ENCODE peak calls at places on chromosomes 7 and 10, in six cellular contexts. I, Y, J, M, Z and F are unnamed samples.

GRCh38 chr10:79097021-79097695 is 28.4 kb downstream of the ZMIZ1 start:
- DNase-seq in I (no peak), J (no peak), Z (no peak), M (no peak), Y (no peak), F (no peak)

GRCh38 chr10:70656489-70656888 is 15.8 kb upstream of the ADAMTS14 start:
- DNase-seq in I (peak; percentile 56), J (peak; percentile 72), Z (no peak), M (peak; percentile 56), Y (no peak), F (peak; percentile 49)

GRCh38 chr10:22711373-22711772 is 3.0 kb downstream of the PIP4K2A start:
- DNase-seq in I (no peak), J (no peak), M (no peak), Z (no peak), Y (no peak), F (no peak)

GRCh38 chr10:34137955-34138354 is 677.1 kb downstream of the PARD3 start:
- DNase-seq in J (no peak), M (no peak), Z (no peak), I (no peak), Y (no peak), F (no peak)

GRCh38 chr10:46239247-46239646 is 47.5 kb upstream of the ANTXRL start:
- DNase-seq in J (no peak), Y (no peak), I (no peak), M (no peak), Z (no peak), F (no peak)

GRCh38 chr7:490461-491291 is 29.0 kb downstream of the PDGFA start:
- DNase-seq in Z (no peak), J (no peak), Y (no peak), I (peak; percentile 8), M (no peak), F (no peak)

GRCh38 chr7:134831862-134832261 is 52.4 kb downstream of the CALD1 start:
- DNase-seq in I (no peak), M (no peak), Y (no peak), J (no peak), Z (no peak), F (no peak)

GRCh38 chr7:44398953-44399574 is 73.7 kb upstream of the CAMK2B start:
- DNase-seq in Y (no peak), M (no peak), I (no peak), Z (no peak), J (no peak), F (no peak)

GRCh38 chr10:79285315-79286185 is 61.7 kb upstream of the PPIF start:
- DNase-seq in Z (no peak), M (peak; percentile 63), Y (no peak), J (no peak), I (peak; percentile 91), F (peak; percentile 73)

GRCh38 chr10:124691448-124692435 is 52.4 kb downstream of the FAM53B start:
- DNase-seq in Y (no peak), Z (no peak), I (no peak), J (no peak), M (no peak), F (no peak)

GRCh38 chr10:77614778-77615625 is 22.6 kb downstream of the KCNMA1 start:
- DNase-seq in Z (no peak), M (no peak), Y (no peak), J (no peak), I (no peak), F (no peak)

GRCh38 chr7:101934618-101935017 is 117.2 kb downstream of the CUX1 start:
- DNase-seq in Y (no peak), J (no peak), M (no peak), I (no peak), Z (peak; percentile 54), F (no peak)

GRCh38 chr7:20113423-20114027 is 103.7 kb downstream of the MACC1 start:
- DNase-seq in I (peak; percentile 65), Z (no peak), J (no peak), M (no peak), Y (no peak), F (no peak)
- TF ChIP-seq TAF1 in I (no peak), Z (no peak), J (no peak), M (no peak), Y (no peak), F (no peak)

GRCh38 chr7:108078156-108078781 is 51.9 kb downstream of the LAMB4 start:
- DNase-seq in M (no peak), I (no peak), Z (no peak), J (no peak), Y (no peak), F (no peak)

GRCh38 chr7:108077714-108078113 is 52.4 kb downstream of the LAMB4 start:
- DNase-seq in Z (no peak), I (no peak), M (no peak), Y (no peak), J (no peak), F (no peak)

GRCh38 chr7:108080094-108080656 is 50.0 kb downstream of the LAMB4 start:
- DNase-seq in J (no peak), Z (no peak), Y (no peak), I (no peak), M (no peak), F (no peak)

GRCh38 chr7:108076141-108076540 is 54.0 kb downstream of the LAMB4 start:
- DNase-seq in J (no peak), Y (no peak), I (no peak), Z (no peak), M (no peak), F (no peak)

GRCh38 chr7:108079291-108080057 is 50.7 kb downstream of the LAMB4 start:
- DNase-seq in J (no peak), M (no peak), Z (no peak), I (no peak), Y (no peak), F (no peak)
- TF ChIP-seq POLR2A in J (no peak), M (no peak), Z (no peak), I (no peak), Y (no peak), F (no peak)

GRCh38 chr10:86327954-86328705 is 38.5 kb downstream of the GRID1 start:
- DNase-seq in J (no peak), Y (no peak), M (no peak), I (no peak), Z (no peak), F (no peak)
- TF ChIP-seq POLR2AphosphoS5 in J (no peak), Y (no peak), M (no peak), I (no peak), Z (no peak), F (no peak)

DNA sequence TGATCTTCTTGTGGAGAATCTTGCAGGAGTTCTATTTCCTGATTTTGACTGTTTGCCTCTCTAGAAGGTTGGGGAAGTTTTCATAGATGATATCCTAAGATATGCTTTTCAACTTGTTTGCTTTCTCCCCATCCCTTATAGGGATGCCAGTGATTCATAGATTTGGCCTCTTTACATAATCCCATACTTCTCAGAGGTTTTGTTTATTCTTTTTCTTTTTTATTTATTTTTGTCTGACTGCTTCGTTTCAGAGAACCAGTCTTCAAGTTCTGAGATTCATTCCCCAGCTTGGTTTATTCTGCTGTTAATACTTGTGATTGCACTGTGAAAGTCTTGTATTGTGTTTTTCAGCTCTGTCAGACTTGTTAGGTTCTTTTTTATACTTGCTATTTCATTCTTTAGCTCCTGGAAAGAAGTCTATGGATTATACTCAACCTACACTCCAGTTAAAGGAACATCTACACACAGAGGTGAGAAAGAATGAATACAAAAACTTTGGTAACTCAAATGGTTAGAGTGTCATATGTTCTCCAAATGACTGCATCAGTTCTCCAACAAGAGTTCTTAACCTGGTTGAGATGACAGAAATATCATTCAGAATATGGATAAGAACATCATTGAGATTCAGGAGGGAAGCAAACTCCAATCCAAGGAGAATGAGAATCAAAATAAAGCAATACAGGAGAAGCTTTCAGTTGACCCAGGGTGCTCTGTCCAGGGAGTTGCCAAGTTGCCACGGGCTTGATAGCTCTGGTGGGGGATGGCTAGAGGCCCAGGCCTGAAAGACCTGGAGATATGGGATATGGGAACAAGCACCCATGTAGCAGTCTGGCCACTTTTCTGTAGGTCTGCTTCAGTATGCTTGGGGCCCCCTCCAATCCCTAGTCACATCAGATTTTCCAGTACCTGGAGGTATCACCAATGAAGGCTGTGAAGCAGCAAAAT is 150.3 kb downstream of the AHR start:
- DNase-seq in I (no peak), Z (no peak), M (no peak), Y (no peak), J (no peak), F (no peak)
- TF ChIP-seq TAF1 in I (no peak), Z (no peak), M (no peak), Y (no peak), J (no peak), F (no peak)

GRCh38 chr7:1646391-1646790 is 23.7 kb upstream of the ELFN1 start:
- DNase-seq in M (no peak), J (no peak), I (no peak), Z (no peak), Y (no peak), F (no peak)
- TF ChIP-seq POLR2A in M (no peak), J (no peak), I (no peak), Z (no peak), Y (no peak), F (no peak)

DNA sequence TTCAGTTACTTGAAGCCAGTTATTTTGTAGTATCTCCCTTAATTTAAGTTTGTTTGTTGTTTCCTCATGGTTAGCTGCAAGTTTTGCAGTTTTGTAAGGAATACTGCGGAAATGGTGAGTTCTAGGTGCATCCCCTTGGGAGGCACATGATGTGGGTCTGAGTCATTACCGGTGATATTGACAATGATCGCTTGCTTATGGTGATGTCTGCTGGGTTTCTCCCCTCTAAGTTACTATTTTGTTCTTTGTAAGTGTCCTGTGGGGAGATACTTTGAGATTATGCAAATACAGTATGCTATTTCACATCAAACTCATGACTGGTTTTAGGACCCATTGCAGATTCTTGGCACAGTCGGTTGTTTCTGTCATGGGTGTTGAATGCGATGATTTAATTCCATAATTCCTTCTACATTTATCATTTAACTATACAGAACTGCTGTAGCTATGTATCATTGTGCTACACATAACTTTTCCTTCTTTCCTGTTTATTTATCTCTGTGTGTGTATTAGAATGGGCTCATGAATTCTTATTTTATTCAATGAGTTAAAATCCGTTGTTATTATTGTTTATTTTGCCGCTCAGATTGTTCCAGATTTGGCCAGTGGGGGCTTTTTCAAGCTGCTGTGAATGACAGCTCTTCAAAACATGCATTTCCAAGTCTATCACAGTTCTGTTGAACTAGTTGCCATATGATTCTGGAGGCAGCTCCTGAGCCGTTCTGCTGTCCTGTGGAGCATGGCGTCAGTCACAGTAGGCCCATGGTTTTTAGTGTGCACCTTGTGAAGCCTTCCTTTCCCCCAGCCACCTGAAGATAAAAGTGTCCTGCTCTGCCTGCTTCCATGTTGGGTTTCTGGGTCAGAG is 18.4 kb downstream of the TSPAN14 start:
- DNase-seq in Z (no peak), I (peak; percentile 92), Y (no peak), M (peak; percentile 38), J (no peak), F (no peak)
- TF ChIP-seq POLR2AphosphoS5 in Z (no peak), I (no peak), Y (no peak), M (no peak), J (no peak), F (no peak)

GRCh38 chr10:133140417-133141143 is 19.4 kb upstream of the KNDC1 start:
- DNase-seq in M (no peak), I (no peak), J (no peak), Y (no peak), Z (peak; percentile 46), F (no peak)
- TF ChIP-seq TAF1 in M (no peak), I (no peak), J (no peak), Y (no peak), Z (no peak), F (no peak)

DNA sequence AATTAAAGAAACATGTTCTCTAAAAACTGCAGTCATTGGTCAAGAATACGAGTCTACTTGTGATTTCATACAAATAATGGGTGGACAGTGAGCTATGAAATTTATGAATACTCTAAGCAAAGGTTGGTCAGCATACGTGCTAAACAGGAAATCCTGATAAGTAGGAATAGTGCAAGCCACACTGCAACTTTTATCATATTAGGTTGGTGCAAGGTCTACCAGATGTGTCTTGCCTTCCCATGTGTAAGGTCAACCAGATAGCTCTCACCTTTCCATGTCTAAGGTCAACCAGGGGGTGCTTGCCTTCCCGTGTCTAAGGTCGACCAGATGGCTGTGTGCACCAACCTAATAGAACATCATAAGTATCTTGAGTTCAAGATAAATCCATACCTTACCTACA is 2.0 kb upstream of the ITGB1 start:
- DNase-seq in I (no peak), J (no peak), Y (no peak), Z (no peak), M (no peak), F (no peak)
- TF ChIP-seq POLR2A in I (no peak), J (no peak), Y (no peak), Z (no peak), M (no peak), F (no peak)